ENCODE peak calls at places on chromosomes 1 and 21, in four cellular contexts. I is GM23248, Y is GM23338, R is HCT116. L is an unnamed sample.

GRCh38 chr1:199751962-199752687 is 275.4 kb upstream of the NR5A2 start:
- DNase-seq in Y (no peak), R (no peak), I (no peak), L (no peak)

GRCh38 chr1:11062965-11063401 is 3.2 kb upstream of the SRM start:
- DNase-seq in R (no peak), Y (no peak), I (peak; percentile 84), L (no peak)

GRCh38 chr1:205360166-205360565 is 3.4 kb upstream of the KLHDC8A start:
- DNase-seq in I (no peak), Y (no peak), R (no peak), L (no peak)

GRCh38 chr1:235079443-235079967 is 49.1 kb downstream of the TOMM20 start:
- DNase-seq in Y (no peak), R (peak; percentile 92), I (peak; percentile 35), L (peak; percentile 77)

GRCh38 chr1:40185951-40186864 is 25.0 kb downstream of the RLF start:
- DNase-seq in I (peak; percentile 82), Y (peak; percentile 7), R (no peak), L (no peak)

GRCh38 chr1:229383188-229383587 is 40.3 kb upstream of the CCSAP start:
- DNase-seq in Y (no peak), I (no peak), R (no peak), L (no peak)

GRCh38 chr1:110783292-110783918 is 89.5 kb upstream of the CD53 start:
- DNase-seq in Y (peak; percentile 72), I (peak; percentile 62), R (peak; percentile 48), L (peak; percentile 74)

GRCh38 chr21:31354604-31355443 is 10.8 kb upstream of the TIAM1 start:
- DNase-seq in I (peak; percentile 94), R (peak; percentile 98), Y (peak; percentile 25), L (no peak)

GRCh38 chr1:154206212-154206611 is at the start of gene CFAP141:
- DNase-seq in I (peak; percentile 35), Y (peak; percentile 33), R (no peak), L (no peak)

GRCh38 chr1:231828182-231828920 is 201.8 kb downstream of the DISC1 start:
- DNase-seq in I (peak; percentile 95), R (peak; percentile 60), Y (no peak), L (peak; percentile 45)

GRCh38 chr1:94095744-94096469 is 25.0 kb downstream of the ABCA4 start:
- DNase-seq in I (peak; percentile 80), R (no peak), Y (no peak), L (no peak)

GRCh38 chr1:99943238-99943794 is 26.5 kb upstream of the SLC35A3 start:
- DNase-seq in Y (no peak), R (no peak), I (peak; percentile 64), L (peak; percentile 30)

GRCh38 chr1:181251713-181252075 is 163.2 kb downstream of the IER5 start:
- DNase-seq in R (no peak), Y (peak; percentile 9), I (no peak), L (no peak)

GRCh38 chr1:42456754-42457089 is 379 bp downstream of the PPCS start:
- DNase-seq in I (peak; percentile 80), Y (peak; percentile 72), R (no peak), L (peak; percentile 77)

GRCh38 chr1:115813735-115814134 is 27.2 kb downstream of the NHLH2 start:
- DNase-seq in I (no peak), Y (no peak), R (no peak), L (no peak)

GRCh38 chr1:185489406-185489805 is 172.4 kb upstream of the IVNS1ABP start:
- DNase-seq in I (no peak), Y (no peak), R (no peak), L (no peak)

GRCh38 chr1:226644541-226645176 is 94.4 kb downstream of the ITPKB start:
- DNase-seq in Y (no peak), I (no peak), R (no peak), L (no peak)

GRCh38 chr1:168365719-168366474 is 85.2 kb downstream of the TBX19 start:
- DNase-seq in I (no peak), R (no peak), Y (peak; percentile 44), L (peak; percentile 42)

DNA sequence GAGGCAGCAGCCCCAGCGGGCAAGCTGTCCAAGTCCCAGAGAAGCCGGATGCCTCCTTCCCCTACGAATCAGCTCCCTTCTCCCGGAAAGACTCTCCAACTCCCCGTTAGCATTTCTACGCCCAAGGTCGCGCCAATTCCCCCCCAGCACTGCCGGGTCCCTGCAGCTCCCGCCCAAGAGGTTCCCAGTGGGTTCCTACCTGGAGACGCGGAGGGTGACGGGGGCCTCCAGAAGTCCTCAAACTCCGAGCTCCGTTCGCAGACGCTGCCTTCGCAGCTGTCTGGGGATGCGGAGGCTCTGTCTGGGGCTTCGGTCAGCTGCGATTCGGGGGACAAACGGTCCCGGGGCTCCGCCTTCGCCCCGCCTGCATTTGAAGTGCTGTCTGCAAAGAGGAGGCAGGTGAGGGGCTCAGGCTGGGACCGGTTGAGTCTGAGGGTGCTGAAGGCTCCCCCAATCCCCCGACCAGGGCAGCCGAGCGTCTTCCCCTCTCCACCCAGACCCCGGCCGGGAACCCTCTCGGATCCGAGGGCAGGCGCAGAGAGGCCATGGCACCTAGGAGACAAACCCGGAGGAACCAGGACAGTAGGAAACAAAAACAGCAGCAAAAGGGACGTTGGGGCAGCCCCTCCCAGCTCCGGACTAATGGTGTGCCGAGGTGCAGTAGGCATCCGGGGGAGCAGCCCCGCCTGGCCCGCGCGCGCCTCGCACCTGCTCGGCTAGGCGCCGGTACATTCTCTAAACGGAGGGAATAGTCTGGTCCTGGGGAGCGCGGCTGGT is 3.9 kb downstream of the GFI1 start:
- DNase-seq in Y (peak; percentile 62), R (no peak), I (peak; percentile 47), L (no peak)
- TF ChIP-seq EZH2 in Y (peak; percentile 79), R (no peak), I (no peak), L (peak; percentile 97)

GRCh38 chr1:151286619-151287340 is 4.7 kb downstream of the ZNF687 start:
- DNase-seq in Y (no peak), R (no peak), I (no peak), L (no peak)
- H3K36me3 ChIP-seq in Y (peaks cover 13% of the 10 kb centered on the region), R (peaks cover 8% of the 10 kb centered on the region), I (peaks cover 5% of the 10 kb centered on the region), L (no peaks in the 10 kb centered on the region)

GRCh38 chr1:5725855-5726585 is 266.2 kb downstream of the NPHP4 start:
- DNase-seq in R (no peak), I (no peak), Y (no peak), L (no peak)

GRCh38 chr1:5727191-5727590 is 265.0 kb downstream of the NPHP4 start:
- DNase-seq in R (no peak), Y (no peak), I (no peak), L (no peak)

GRCh38 chr1:5729636-5730145 is 262.5 kb downstream of the NPHP4 start:
- DNase-seq in Y (no peak), I (no peak), R (no peak), L (no peak)

GRCh38 chr1:5728956-5729355 is 263.3 kb downstream of the NPHP4 start:
- DNase-seq in Y (no peak), R (no peak), I (no peak), L (peak; percentile 34)

GRCh38 chr1:5727871-5728643 is 264.2 kb downstream of the NPHP4 start:
- DNase-seq in Y (no peak), I (no peak), R (no peak), L (no peak)
- TF ChIP-seq EZH2phosphoT487 in Y (no peak), I (no peak), R (no peak), L (no peak)

GRCh38 chr1:67451815-67452214 is 21.6 kb upstream of the SERBP1 start:
- DNase-seq in Y (no peak), R (no peak), I (no peak), L (no peak)
- TF ChIP-seq EZH2 in Y (no peak), R (no peak), I (no peak), L (no peak)

GRCh38 chr1:35764283-35764682 is 5.5 kb downstream of the CLSPN start:
- DNase-seq in R (no peak), Y (no peak), I (no peak), L (no peak)

GRCh38 chr1:35763211-35763610 is 6.6 kb downstream of the CLSPN start:
- DNase-seq in Y (no peak), I (no peak), R (no peak), L (no peak)

DNA sequence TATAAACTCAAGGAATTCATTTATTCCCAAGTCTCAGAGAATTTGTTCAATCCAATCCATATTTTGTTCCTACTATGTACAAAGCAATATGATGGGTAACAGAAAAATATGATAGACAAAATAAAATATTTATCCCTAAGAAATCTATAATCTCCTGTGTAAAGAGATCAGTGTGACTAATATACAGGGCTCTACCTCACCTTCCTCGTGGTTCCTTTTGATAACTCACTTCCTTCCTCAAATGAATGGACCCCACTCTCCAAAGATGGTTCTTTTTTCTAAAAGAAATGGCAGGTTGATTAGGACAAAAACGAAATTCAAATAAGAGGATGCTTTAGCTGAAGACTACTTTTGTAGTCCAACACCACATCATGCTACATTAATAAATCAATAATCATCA is 7.6 kb downstream of the CLSPN start:
- DNase-seq in I (no peak), R (no peak), Y (no peak), L (no peak)
- H3K36me3 ChIP-seq in I (no peaks in the 10 kb centered on the region), R (peaks cover 21% of the 10 kb centered on the region), Y (peaks cover 28% of the 10 kb centered on the region), L (no peaks in the 10 kb centered on the region)

DNA sequence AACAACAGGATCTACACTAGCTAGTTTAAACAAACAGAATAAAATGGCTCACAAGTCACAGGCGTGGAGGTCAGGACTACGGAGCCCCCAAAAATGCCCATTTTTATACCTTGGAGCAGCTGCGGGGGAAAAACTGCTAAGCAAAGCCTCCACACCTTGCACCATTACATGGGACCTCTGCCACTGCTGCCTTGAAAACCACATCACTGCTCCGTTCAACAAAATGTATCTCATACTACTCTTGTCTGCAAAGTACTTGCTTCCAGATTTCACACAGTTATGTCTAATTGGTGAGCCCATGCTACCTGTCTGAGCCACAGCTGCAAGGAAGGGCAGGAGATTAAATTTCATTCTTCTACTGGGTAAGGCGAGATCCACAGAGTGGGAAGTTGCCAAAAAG is 24.4 kb downstream of the MRPL39 start:
- DNase-seq in Y (no peak), R (no peak), I (no peak), L (no peak)
- TF ChIP-seq EZH2phosphoT487 in Y (no peak), R (no peak), I (no peak), L (no peak)

DNA sequence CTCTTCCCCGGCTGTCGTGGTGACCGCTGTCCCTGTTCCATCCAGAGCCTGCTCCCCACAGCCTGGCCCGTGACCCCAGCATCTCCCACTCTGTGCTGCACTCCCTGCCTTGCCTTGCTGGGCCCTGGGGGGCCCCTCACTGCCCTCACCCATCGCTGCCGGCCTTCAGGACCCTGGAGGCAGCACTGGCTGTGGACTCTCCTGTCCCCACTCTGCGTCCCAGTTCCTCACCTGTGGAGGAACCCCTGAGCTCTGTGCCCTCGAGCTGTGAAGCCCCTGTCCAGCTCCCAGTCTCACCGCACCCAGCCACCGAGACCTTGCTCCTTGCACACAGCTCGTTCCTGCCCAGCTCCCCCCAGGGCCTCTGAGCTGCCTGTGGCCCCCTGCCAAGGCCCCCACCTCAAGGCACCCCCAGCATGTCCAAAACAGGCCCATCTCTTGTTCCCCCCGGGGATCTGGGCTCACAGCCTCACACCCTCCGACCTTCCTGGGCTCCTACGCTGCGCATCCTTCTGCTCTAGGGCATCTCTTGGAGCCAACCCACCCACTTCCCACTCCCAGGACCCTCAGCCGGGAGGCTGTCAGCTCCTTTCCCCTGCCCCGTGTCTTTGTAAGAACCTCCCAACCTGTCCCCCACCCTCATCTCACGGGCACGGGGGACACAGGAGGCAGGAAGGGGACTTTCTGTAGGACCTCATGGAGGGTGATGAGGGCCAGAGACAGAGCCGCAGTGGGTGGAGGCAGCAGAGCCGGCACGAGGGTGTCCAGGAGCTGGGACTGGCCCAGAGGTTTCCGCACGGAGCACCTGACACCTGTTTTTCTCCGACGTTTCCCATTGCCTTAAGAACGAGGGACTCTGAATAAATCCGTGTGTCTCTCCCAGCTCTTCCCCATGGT is 109.3 kb downstream of the WDR4 start:
- DNase-seq in R (no peak), Y (no peak), I (no peak), L (no peak)
- TF ChIP-seq EZH2 in R (no peak), Y (no peak), I (no peak), L (no peak)